ENCODE peak calls at places on chromosomes 16 and 17, in nine cellular contexts. J, L, P, I, T, Q, A, S and U are unnamed samples.
A peak's percentile ranks its signal among the peaks of the same experiment; 100 is the strongest.

GRCh38 chr17:13728751-13729150 is 127.0 kb upstream of the HS3ST3A1 start:
- DNase-seq in L (no peak), J (no peak), S (no peak), Q (no peak), A (no peak), T (no peak), I (peak; percentile 20), P (no peak), U (no peak)

GRCh38 chr16:4443986-4444385 is 18.3 kb downstream of the DNAJA3 start:
- DNase-seq in P (no peak), I (no peak), J (no peak), L (no peak), Q (no peak), T (no peak), A (no peak), S (no peak), U (no peak)

GRCh38 chr17:78450696-78451344 is 72.4 kb downstream of the PGS1 start:
- DNase-seq in J (no peak), S (no peak), I (no peak), A (no peak), L (no peak), T (no peak), Q (no peak), P (no peak), U (no peak)

GRCh38 chr17:58947411-58948208 is 159.1 kb downstream of the TRIM37 start:
- DNase-seq in I (no peak), P (no peak), T (no peak), S (no peak), A (no peak), J (no peak), Q (no peak), L (no peak), U (no peak)

GRCh38 chr17:62179525-62180161 is 114.6 kb upstream of the MED13 start:
- DNase-seq in I (peak; percentile 92), A (no peak), J (no peak), P (peak; percentile 50), T (no peak), L (no peak), S (no peak), Q (no peak), U (no peak)

GRCh38 chr17:50699410-50699809 is 8.3 kb downstream of the ANKRD40 start:
- DNase-seq in T (no peak), A (no peak), Q (no peak), P (no peak), L (no peak), I (no peak), J (no peak), S (no peak), U (no peak)

GRCh38 chr17:4573682-4574081 is 10.6 kb upstream of the SMTNL2 start:
- DNase-seq in A (peak; percentile 71), P (no peak), J (no peak), I (peak; percentile 67), Q (peak; percentile 67), S (no peak), L (no peak), T (no peak), U (peak; percentile 66)

GRCh38 chr16:74743668-74744299 is 30.8 kb downstream of the FA2H start:
- DNase-seq in L (no peak), A (no peak), P (peak; percentile 16), Q (no peak), S (no peak), J (peak; percentile 97), I (peak; percentile 65), T (no peak), U (no peak)

GRCh38 chr16:2278272-2278608 is 10.3 kb upstream of the RNPS1 start:
- DNase-seq in J (no peak), T (no peak), Q (no peak), A (no peak), S (no peak), P (no peak), L (no peak), I (no peak), U (no peak)
- TF ChIP-seq CTCF in J (no peak), T (no peak), Q (no peak), A (no peak), S (no peak), P (peak; percentile 35), L (no peak), I (no peak), U (no peak)

GRCh38 chr17:9676084-9676483 is 30.8 kb downstream of the USP43 start:
- DNase-seq in I (no peak), Q (no peak), T (no peak), L (no peak), S (no peak), J (no peak), A (no peak), P (no peak), U (no peak)
- TF ChIP-seq CTCF in I (no peak), Q (peak; percentile 21), T (peak; percentile 59), L (no peak), S (no peak), J (no peak), A (no peak), P (peak; percentile 23), U (peak; percentile 15)

GRCh38 chr16:84183911-84184310 is 2.9 kb downstream of the TAF1C start:
- DNase-seq in I (no peak), A (no peak), L (no peak), P (no peak), J (no peak), S (no peak), T (no peak), Q (no peak), U (no peak)
- TF ChIP-seq CTCF in I (peak; percentile 26), A (no peak), L (peak; percentile 28), P (no peak), J (no peak), S (peak; percentile 9), T (no peak), Q (peak; percentile 57), U (no peak)

GRCh38 chr17:12342161-12342560 is 321.5 kb downstream of the MAP2K4 start:
- DNase-seq in Q (no peak), S (no peak), A (no peak), L (no peak), P (no peak), T (no peak), J (no peak), I (no peak), U (no peak)

GRCh38 chr17:12348476-12348875 is 317.2 kb upstream of the MYOCD start:
- DNase-seq in S (no peak), L (no peak), J (no peak), T (no peak), P (no peak), I (no peak), A (no peak), Q (no peak), U (no peak)

DNA sequence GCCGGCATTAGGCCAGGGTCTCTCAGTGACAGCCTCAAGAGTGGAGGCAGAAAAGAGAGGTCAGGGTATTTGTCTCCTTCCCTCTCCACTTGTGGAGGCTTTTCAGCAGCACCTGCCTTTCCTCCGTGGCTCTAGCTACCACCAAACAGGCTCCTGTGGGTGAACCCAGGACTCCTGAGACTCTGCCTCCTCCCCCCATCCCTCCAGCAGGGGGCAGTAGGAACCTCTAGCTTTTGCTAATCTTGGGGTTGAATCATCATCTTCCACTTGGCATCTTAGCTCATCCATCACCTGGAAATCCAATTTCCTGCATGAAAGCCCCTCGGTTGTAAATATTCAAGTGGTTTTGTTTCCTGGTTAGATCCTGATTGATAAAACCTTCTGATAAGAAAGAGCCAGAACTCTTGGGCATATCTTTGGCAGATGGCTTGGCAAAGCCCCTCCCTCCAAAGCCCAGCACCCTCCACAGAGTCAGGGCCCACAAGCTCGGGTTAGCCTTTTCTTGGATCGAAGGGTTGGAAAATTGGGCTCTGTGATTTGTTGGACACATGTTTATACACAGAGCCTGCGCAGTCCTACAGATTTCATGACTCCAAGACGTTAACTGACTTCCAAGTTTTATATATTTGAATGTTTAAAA is 322.1 kb downstream of the MAP2K4 start:
- DNase-seq in Q (no peak), L (peak; percentile 26), P (peak; percentile 16), I (no peak), S (no peak), J (peak; percentile 62), A (peak; percentile 62), T (peak; percentile 16), U (peak; percentile 52)
- TF ChIP-seq CTCF in Q (peak; percentile 32), L (no peak), P (peak; percentile 61), I (no peak), S (no peak), J (no peak), A (no peak), T (peak; percentile 51), U (peak; percentile 30)

GRCh38 chr17:68533887-68534700 is 21.9 kb downstream of the PRKAR1A start:
- DNase-seq in L (no peak), I (no peak), Q (no peak), A (no peak), P (no peak), S (no peak), J (no peak), T (no peak), U (no peak)
- TF ChIP-seq CTCF in L (no peak), I (peak; percentile 50), Q (peak; percentile 50), A (no peak), P (peak; percentile 22), S (peak; percentile 35), J (no peak), T (peak; percentile 61), U (no peak)

GRCh38 chr17:83068641-83069570 is 10.5 kb upstream of the METRNL start:
- DNase-seq in L (no peak), A (no peak), Q (no peak), T (no peak), I (no peak), P (no peak), S (no peak), J (no peak), U (no peak)
- TF ChIP-seq CTCF in L (no peak), A (no peak), Q (no peak), T (no peak), I (no peak), P (no peak), S (no peak), J (no peak), U (no peak)

GRCh38 chr17:75034236-75034908 is 12.4 kb downstream of the ATP5PD start:
- DNase-seq in P (peak; percentile 87), J (peak; percentile 85), L (peak; percentile 94), A (peak; percentile 88), S (peak; percentile 84), T (peak; percentile 93), I (peak; percentile 91), Q (peak; percentile 83), U (peak; percentile 85)
- TF ChIP-seq CTCF in P (peak; percentile 42), J (no peak), L (peak; percentile 22), A (no peak), S (no peak), T (peak; percentile 48), I (no peak), Q (no peak), U (peak; percentile 4)

DNA sequence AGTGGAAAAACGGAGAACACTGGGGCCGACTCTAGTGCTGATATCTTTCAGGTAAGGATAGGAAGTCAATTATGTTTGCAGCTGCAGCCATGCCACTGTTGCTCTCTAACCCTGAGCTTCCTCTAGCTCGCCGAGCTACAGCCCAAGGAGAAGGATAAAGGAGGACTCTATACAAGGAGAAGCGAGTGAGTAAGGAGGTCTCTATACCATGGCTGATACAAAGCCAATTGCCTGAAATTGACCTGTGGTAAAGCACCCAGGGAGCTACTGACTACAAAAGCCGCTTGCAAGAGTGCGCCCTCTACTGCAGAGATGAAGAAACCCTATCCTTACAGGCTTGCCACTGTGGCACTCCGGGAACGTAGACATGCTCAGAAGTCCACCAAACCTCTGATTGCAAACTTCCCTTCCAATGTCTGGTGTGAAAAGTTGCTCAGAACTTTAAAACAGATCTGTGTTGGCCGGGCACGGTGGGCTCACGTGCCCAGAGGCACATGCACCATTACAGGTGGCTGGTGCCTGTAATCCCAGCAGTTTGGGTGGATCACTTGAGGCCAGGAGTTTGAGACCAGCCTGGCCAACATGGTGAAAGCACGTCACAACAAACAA is 10.8 kb upstream of the SLC46A1 start:
- DNase-seq in T (peak; percentile 41), A (peak; percentile 73), J (peak; percentile 70), L (no peak), I (peak; percentile 56), Q (no peak), P (peak; percentile 58), S (no peak), U (peak; percentile 69)
- TF ChIP-seq CTCF in T (peak; percentile 77), A (peak; percentile 75), J (no peak), L (no peak), I (peak; percentile 86), Q (peak; percentile 76), P (peak; percentile 86), S (peak; percentile 42), U (peak; percentile 69)